ENCODE peak calls at places on chromosomes 6 and 20, in six cellular contexts. D, N, X, K, U and I are unnamed samples.

GRCh38 chr6:153131037-153131981 is at the start of gene RGS17:
- DNase-seq in N (peak), U (peak), D (peak), K (no peak), X (peak), I (peak)

GRCh38 chr20:52303281-52303950 is 111.8 kb upstream of the ZFP64 start:
- DNase-seq in X (no peak), N (no peak), K (no peak), U (no peak), D (no peak), I (no peak)

GRCh38 chr6:20630617-20631448 is 96.6 kb downstream of the CDKAL1 start:
- DNase-seq in X (no peak), K (no peak), N (no peak), U (no peak), D (no peak), I (no peak)

GRCh38 chr6:4543596-4543995 is 232.6 kb upstream of the CDYL start:
- DNase-seq in U (no peak), X (no peak), N (no peak), K (no peak), D (no peak), I (no peak)

GRCh38 chr20:41631826-41632225 is 13.6 kb upstream of the CHD6 start:
- DNase-seq in U (peak), X (no peak), K (no peak), N (no peak), D (peak), I (no peak)

GRCh38 chr20:21147593-21147992 is 21.7 kb downstream of the KIZ start:
- DNase-seq in D (peak), U (no peak), N (no peak), K (no peak), X (no peak), I (no peak)

GRCh38 chr6:145749632-145750031 is 14.3 kb upstream of the EPM2A start:
- DNase-seq in X (no peak), D (peak), N (no peak), U (peak), K (peak), I (no peak)

GRCh38 chr20:25987073-25987927 is 290.6 kb upstream of the ZNF337 start:
- DNase-seq in N (peak), K (no peak), D (peak), U (peak), X (peak), I (peak)

GRCh38 chr6:105892577-105893262 is 193.4 kb upstream of the PRDM1 start:
- DNase-seq in N (no peak), U (no peak), D (no peak), X (no peak), K (no peak), I (no peak)

GRCh38 chr6:150979826-150980225 is 114.3 kb downstream of the MTHFD1L start:
- DNase-seq in U (peak), X (no peak), D (no peak), N (no peak), K (no peak), I (no peak)

GRCh38 chr20:50358959-50359358 is 151.2 kb upstream of the PTPN1 start:
- DNase-seq in D (no peak), X (no peak), K (no peak), N (no peak), U (no peak), I (no peak)

GRCh38 chr6:73870907-73871306 is 174.9 kb downstream of the CD109 start:
- DNase-seq in X (no peak), K (no peak), D (no peak), U (no peak), N (no peak), I (no peak)

GRCh38 chr6:4778086-4778485 is 1.9 kb downstream of the CDYL start:
- DNase-seq in U (no peak), N (no peak), D (peak), K (no peak), X (no peak), I (no peak)

GRCh38 chr6:24827162-24827561 is 28.4 kb upstream of the ARMH2 start:
- DNase-seq in X (no peak), N (no peak), U (no peak), D (no peak), K (no peak), I (no peak)

GRCh38 chr6:84177253-84177652 is 50.2 kb downstream of the CEP162 start:
- DNase-seq in D (no peak), K (no peak), N (no peak), X (no peak), U (no peak), I (no peak)

GRCh38 chr20:54624701-54625472 is 149.5 kb downstream of the DOK5 start:
- DNase-seq in X (no peak), K (no peak), U (peak), N (no peak), D (no peak), I (no peak)

GRCh38 chr6:100479180-100480035 is 14.7 kb upstream of the SIM1 start:
- DNase-seq in U (peak), N (no peak), D (peak), K (no peak), X (no peak), I (no peak)

GRCh38 chr6:135191508-135192255 is 10.6 kb downstream of the MYB start:
- DNase-seq in K (no peak), U (no peak), D (no peak), N (no peak), X (no peak), I (no peak)

GRCh38 chr6:42431356-42431755 is 20.4 kb downstream of the TRERF1 start:
- DNase-seq in K (no peak), D (no peak), X (no peak), U (no peak), N (no peak), I (no peak)

GRCh38 chr6:32401564-32401963 is 5.4 kb downstream of the BTNL2 start:
- DNase-seq in X (no peak), U (no peak), N (no peak), D (no peak), K (no peak), I (no peak)

GRCh38 chr6:155303361-155303870 is 10.9 kb downstream of the TFB1M start:
- DNase-seq in D (no peak), N (no peak), X (no peak), U (peak), K (no peak), I (no peak)

GRCh38 chr20:40628877-40629276 is 60.2 kb downstream of the MAFB start:
- DNase-seq in X (no peak), K (no peak), N (no peak), U (no peak), D (no peak), I (peak)

GRCh38 chr6:19210849-19211590 is 626.1 kb upstream of the ID4 start:
- DNase-seq in U (no peak), N (peak), D (no peak), X (peak), K (no peak), I (no peak)

GRCh38 chr6:109867009-109867969 is 110.8 kb upstream of the GPR6 start:
- DNase-seq in X (no peak), D (no peak), K (no peak), U (peak), N (no peak), I (no peak)

GRCh38 chr6:63757826-63758225 is 122.2 kb downstream of the PHF3 start:
- DNase-seq in D (no peak), N (no peak), X (no peak), U (no peak), K (no peak), I (no peak)

GRCh38 chr6:139644821-139645220 is 270.4 kb upstream of the CITED2 start:
- DNase-seq in U (peak), D (no peak), X (no peak), N (no peak), K (no peak), I (no peak)

GRCh38 chr20:10376271-10377075 is 57.5 kb downstream of the MKKS start:
- DNase-seq in U (no peak), D (peak), N (no peak), K (no peak), X (no peak), I (no peak)

GRCh38 chr20:10385850-10386544 is 48.0 kb downstream of the MKKS start:
- DNase-seq in K (no peak), X (no peak), D (no peak), N (no peak), U (peak), I (no peak)

GRCh38 chr20:10379761-10380160 is 54.3 kb downstream of the MKKS start:
- DNase-seq in N (no peak), D (no peak), K (no peak), X (no peak), U (no peak), I (no peak)

DNA sequence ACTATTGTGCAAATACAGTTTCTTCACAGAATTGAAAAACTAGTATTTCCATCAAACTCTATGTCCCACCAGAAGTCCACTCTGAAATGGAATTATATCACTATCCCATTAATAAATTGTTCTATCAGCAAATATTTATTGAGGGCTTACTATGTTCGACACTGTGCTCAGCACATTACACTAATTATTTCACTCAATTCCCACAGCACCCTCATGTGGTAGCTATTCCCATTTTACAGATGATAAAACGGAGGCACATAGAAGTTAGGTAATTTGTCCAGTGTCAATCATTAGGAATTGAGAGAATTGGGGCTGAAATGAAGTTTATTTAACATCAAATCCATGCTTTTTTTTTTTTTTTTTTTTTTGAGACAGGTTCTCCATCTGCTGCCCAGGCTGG is 52.5 kb downstream of the MKKS start:
- DNase-seq in D (no peak), X (no peak), U (no peak), K (no peak), N (no peak), I (no peak)
- TF ChIP-seq CTCF in D (peak), X (no peak), U (no peak), K (peak), N (no peak), I (peak)

GRCh38 chr20:45308078-45308778 is at the start of gene MATN4:
- DNase-seq in N (no peak), D (no peak), X (no peak), K (no peak), U (no peak), I (no peak)
- TF ChIP-seq CTCF in N (no peak), D (peak), X (no peak), K (no peak), U (no peak), I (no peak)

GRCh38 chr6:72787521-72788031 is 165.7 kb downstream of the KCNQ5 start:
- DNase-seq in U (peak), D (peak), N (no peak), K (peak), X (no peak), I (no peak)
- TF ChIP-seq CTCF in U (no peak), D (no peak), N (no peak), K (no peak), X (no peak), I (no peak)

GRCh38 chr6:108655840-108656650 is 95.3 kb downstream of the FOXO3 start:
- DNase-seq in N (no peak), K (no peak), X (no peak), D (peak), U (peak), I (no peak)
- TF ChIP-seq CTCF in N (no peak), K (no peak), X (no peak), D (no peak), U (no peak), I (no peak)

DNA sequence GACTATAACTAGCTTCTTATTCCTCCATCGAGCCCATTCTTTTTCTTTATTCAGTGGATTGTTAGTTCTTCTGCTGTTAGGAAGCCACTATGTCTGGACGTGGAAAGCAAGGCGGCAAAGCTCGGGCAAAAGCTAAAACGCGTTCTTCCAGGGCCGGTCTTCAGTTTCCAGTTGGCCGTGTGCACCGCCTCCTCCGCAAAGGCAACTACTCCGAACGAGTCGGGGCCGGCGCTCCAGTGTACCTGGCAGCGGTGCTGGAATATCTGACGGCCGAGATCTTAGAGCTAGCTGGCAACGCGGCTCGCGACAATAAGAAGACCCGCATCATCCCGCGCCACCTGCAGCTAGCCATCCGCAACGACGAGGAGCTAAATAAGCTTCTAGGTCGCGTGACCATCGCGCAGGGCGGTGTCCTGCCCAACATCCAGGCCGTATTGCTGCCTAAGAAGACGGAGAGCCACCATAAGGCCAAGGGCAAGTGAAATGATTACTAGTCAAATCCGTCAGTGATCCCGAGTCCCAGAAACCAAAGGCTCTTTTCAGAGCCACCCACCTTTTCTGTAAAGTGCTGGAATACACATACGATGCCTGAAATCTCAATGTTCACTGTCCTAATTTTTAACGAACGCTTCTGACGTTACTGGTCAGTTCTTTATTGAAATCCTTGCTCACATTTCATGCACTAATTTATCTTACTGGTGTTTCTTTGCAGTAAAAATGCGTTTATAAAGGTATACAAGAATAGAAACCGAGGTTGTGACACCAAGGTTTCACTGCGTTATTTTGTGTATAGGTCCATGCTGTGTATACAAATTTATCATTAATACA is 129.9 kb downstream of the HFE start:
- DNase-seq in D (peak), K (no peak), X (peak), U (peak), N (peak), I (peak)
- TF ChIP-seq CTCF in D (peak), K (no peak), X (peak), U (peak), N (peak), I (peak)

GRCh38 chr20:56995635-56996075 is 270.8 kb downstream of the BMP7 start:
- DNase-seq in K (no peak), X (peak), U (no peak), D (no peak), N (no peak), I (no peak)
- TF ChIP-seq CTCF in K (peak), X (peak), U (no peak), D (peak), N (peak), I (peak)